ENCODE peak calls at places on chromosome 5, in nine cellular contexts. S is heart right ventricle; U is AG04449; Y is SJSA1; R is GM06990; M is left ventricle myocardium inferior; T is adipocyte; H is cardiac fibroblast; G is effector memory CD4-positive, alpha-beta T cell. O is an unnamed sample.

GRCh38 chr5:73104326-73104725 is 16.0 kb upstream of the TMEM171 start:
- DNase-seq in R (no peak), G (no peak), Y (no peak), T (no peak), S (no peak), M (no peak), H (no peak), U (no peak), O (no peak)

GRCh38 chr5:127041571-127041970 is 11.2 kb upstream of the MARCHF3 start:
- DNase-seq in S (no peak), U (no peak), R (no peak), H (peak; percentile 66), Y (no peak), G (no peak), T (peak; percentile 31), M (no peak), O (no peak)

GRCh38 chr5:56172225-56172624 is 60.9 kb downstream of the ANKRD55 start:
- DNase-seq in R (no peak), S (no peak), Y (no peak), G (no peak), T (peak; percentile 77), H (peak; percentile 58), U (peak; percentile 37), M (no peak), O (no peak)

GRCh38 chr5:133757396-133757795 is 145.1 kb upstream of the FSTL4 start:
- DNase-seq in Y (no peak), G (no peak), R (no peak), T (no peak), S (no peak), U (no peak), M (no peak), H (no peak), O (no peak)

GRCh38 chr5:171306785-171307591 is 2.1 kb upstream of the TLX3 start:
- DNase-seq in G (no peak), R (no peak), S (no peak), U (no peak), Y (no peak), M (no peak), H (no peak), T (no peak), O (no peak)

GRCh38 chr5:124628721-124629596 is 117.5 kb downstream of the ZNF608 start:
- DNase-seq in M (no peak), H (peak; percentile 96), G (no peak), R (no peak), U (peak; percentile 75), Y (peak; percentile 95), S (no peak), T (peak; percentile 86), O (peak; percentile 27)

GRCh38 chr5:87121315-87122170 is 146.1 kb upstream of the RASA1 start:
- DNase-seq in Y (peak; percentile 85), R (peak; percentile 70), M (no peak), G (peak; percentile 8), H (peak; percentile 95), U (peak; percentile 53), T (peak; percentile 91), S (no peak), O (no peak)

GRCh38 chr5:173764321-173765029 is 123.7 kb upstream of the CPEB4 start:
- DNase-seq in H (peak; percentile 97), Y (peak; percentile 93), U (peak; percentile 78), G (no peak), R (no peak), T (peak; percentile 95), M (peak; percentile 78), S (peak; percentile 79), O (no peak)

GRCh38 chr5:12320331-12320730 is 416.1 kb upstream of the CTNND2 start:
- DNase-seq in G (no peak), Y (no peak), T (no peak), S (no peak), R (no peak), H (no peak), M (no peak), U (no peak), O (no peak)

GRCh38 chr5:141637266-141637692 is 482 bp downstream of the RELL2 start:
- DNase-seq in Y (peak; percentile 47), H (no peak), U (no peak), R (peak; percentile 74), M (no peak), S (peak; percentile 42), T (peak; percentile 35), G (peak; percentile 38), O (no peak)

GRCh38 chr5:175870820-175871447 is 444 bp upstream of the CPLX2 start:
- DNase-seq in T (no peak), S (no peak), R (no peak), M (no peak), U (no peak), Y (no peak), H (no peak), G (no peak), O (no peak)
- H3K4me3 ChIP-seq in T (no peak overlapping the region), S (no peak overlapping the region), R (no peak overlapping the region), M (no peak overlapping the region), U (no peak overlapping the region), Y (no peak overlapping the region), H (no peak overlapping the region), G (no peak overlapping the region), O (no peak overlapping the region)

DNA sequence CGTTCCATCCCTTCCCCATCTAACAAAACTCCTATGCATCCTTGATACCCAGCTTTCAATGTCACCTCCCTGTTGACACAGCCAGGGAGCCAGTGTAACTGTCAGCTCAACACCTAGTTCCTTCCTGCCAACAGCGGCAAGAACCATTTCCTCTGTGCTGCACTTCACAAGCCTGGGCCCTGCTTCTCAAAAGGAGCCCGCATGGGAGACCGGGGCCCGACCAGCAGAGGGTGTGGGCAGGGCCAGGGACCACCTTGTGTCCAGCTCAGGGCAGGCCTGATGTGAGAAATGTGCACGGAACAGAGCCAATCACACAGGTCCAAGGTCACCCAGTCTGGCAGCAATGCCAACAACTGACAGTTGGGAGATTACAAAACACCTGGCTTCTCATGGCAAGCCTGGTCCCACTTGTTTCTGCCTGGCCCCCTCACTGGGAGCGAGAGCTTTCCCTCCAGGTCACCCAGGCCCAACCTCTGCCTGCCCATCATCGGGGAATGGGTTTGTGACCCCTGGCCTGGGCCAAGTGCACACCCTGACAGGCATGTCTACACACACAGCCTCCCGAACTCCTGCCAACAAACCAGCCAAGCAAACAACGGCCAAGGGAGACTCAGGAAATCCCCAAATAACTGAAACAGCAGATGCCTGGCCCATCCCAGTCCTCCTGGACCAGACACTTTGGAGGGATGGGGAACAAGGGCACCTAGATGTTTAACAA is 3.1 kb downstream of the RNF44 start:
- DNase-seq in G (peak; percentile 30), H (peak; percentile 39), M (peak; percentile 36), T (peak; percentile 28), U (no peak), Y (no peak), R (no peak), S (peak; percentile 34), O (no peak)
- H3K4me3 ChIP-seq in G (peak overlapping the region; percentile 95), H (no peak overlapping the region), M (peak overlapping the region; percentile 93), T (no peak overlapping the region), U (no peak overlapping the region), Y (no peak overlapping the region), R (peak overlapping the region; percentile 34), S (peak overlapping the region; percentile 16), O (no peak overlapping the region)

DNA sequence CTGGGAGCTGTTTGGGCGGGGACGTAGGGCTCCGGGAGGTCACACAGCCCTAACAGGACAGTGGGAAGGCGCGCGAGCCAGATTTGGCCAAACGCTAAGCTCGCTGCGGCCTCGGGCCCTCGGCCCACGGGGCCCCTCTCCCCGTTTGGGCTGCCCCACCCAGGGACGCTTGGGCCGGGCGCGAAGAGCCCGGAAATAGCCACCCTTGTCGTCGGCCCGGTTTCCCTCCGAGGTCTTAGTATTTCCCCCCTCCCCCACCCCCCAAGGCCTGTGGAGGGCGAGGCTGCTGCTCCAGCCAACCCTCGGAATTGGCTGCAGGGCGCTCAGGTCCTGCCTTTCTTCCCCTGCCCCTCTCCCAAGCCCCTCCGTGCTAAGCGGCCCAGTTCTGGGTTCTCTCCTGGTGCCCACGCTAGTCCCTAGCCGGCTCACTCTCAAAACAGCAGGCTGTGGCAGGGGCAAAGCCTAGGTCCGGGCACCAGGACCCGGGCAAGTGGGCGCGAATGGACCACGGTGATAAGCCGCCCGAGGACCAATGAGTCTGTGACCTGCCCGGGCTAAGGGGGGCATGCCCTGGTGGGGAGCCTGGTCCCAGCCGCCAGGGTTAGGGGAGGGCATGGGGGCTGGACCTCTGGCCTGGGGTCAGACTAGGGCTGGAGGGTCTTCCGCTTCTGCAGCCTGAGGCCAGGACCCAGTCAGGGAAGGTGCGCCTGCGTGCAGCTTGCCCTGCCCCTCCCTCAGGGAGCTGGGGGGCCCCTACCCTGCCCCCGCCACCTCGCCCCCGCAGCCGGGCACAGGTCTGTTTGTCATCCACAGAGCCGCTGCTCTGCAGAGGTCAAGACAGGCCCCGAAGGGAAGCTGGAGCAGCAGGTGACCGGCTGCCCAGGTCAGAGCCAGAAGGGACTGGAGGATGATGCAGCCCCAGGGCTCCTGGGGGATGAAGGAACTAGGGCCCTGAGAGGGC is 5.0 kb upstream of the IRX4 start:
- DNase-seq in U (no peak), G (no peak), H (no peak), M (no peak), S (no peak), R (no peak), Y (no peak), T (no peak), O (no peak)
- H3K4me3 ChIP-seq in U (no peak overlapping the region), G (no peak overlapping the region), H (no peak overlapping the region), M (peak overlapping the region; percentile 71), S (peak overlapping the region; percentile 54), R (no peak overlapping the region), Y (no peak overlapping the region), T (no peak overlapping the region), O (peak overlapping the region; percentile 40)

GRCh38 chr5:57778528-57779175 is 296.0 kb upstream of the ACTBL2 start:
- DNase-seq in R (no peak), T (peak; percentile 56), U (peak; percentile 10), G (no peak), H (no peak), Y (no peak), S (no peak), M (no peak), O (no peak)

GRCh38 chr5:57780959-57781325 is 298.3 kb upstream of the ACTBL2 start:
- DNase-seq in R (no peak), Y (no peak), M (no peak), H (no peak), T (no peak), G (no peak), U (no peak), S (no peak), O (no peak)

GRCh38 chr5:57779383-57780223 is 297.0 kb upstream of the ACTBL2 start:
- DNase-seq in M (peak; percentile 16), Y (peak; percentile 79), U (peak; percentile 23), T (peak; percentile 89), H (peak; percentile 84), S (no peak), G (no peak), R (no peak), O (peak; percentile 47)

GRCh38 chr5:57777174-57777581 is 294.6 kb upstream of the ACTBL2 start:
- DNase-seq in Y (peak; percentile 24), M (no peak), U (no peak), G (no peak), H (no peak), S (no peak), R (no peak), T (no peak), O (no peak)

GRCh38 chr5:57780306-57780958 is 297.8 kb upstream of the ACTBL2 start:
- DNase-seq in H (no peak), U (no peak), Y (peak; percentile 31), R (no peak), M (peak; percentile 25), T (no peak), S (peak; percentile 15), G (no peak), O (no peak)
- H3K4me3 ChIP-seq in H (no peak overlapping the region), U (no peak overlapping the region), Y (no peak overlapping the region), R (no peak overlapping the region), M (peak overlapping the region; percentile 9), T (no peak overlapping the region), S (peak overlapping the region; percentile 8), G (no peak overlapping the region), O (no peak overlapping the region)

GRCh38 chr5:175729829-175730277 is 72.0 kb downstream of the HRH2 start:
- DNase-seq in U (peak; percentile 29), G (peak; percentile 88), T (peak; percentile 90), Y (peak; percentile 79), H (peak; percentile 92), M (peak; percentile 86), S (peak; percentile 90), R (peak; percentile 44), O (peak; percentile 92)
- H3K4me3 ChIP-seq in U (no peak overlapping the region), G (no peak overlapping the region), T (no peak overlapping the region), Y (no peak overlapping the region), H (no peak overlapping the region), M (peak overlapping the region; percentile 30), S (peak overlapping the region; percentile 20), R (no peak overlapping the region), O (no peak overlapping the region)